ENCODE peak calls at places on chromosomes 4 and X, in four cellular contexts. Q is NCI-H1105 treated with DMSO at 0.1 percent for 48 hours, F is smooth muscle cell of the brain vasculature, H is EH. N is an unnamed sample.

GRCh38 chrX:154411981-154412340 is 622 bp downstream of the TAFAZZIN start:
- DNase-seq in Q (peak; percentile 87), F (no peak), H (peak; percentile 49), N (peak; percentile 48)

GRCh38 chr4:47528651-47529050 is 43.6 kb downstream of the ATP10D start:
- DNase-seq in Q (no peak), F (no peak), H (peak; percentile 91), N (no peak)

GRCh38 chrX:16517206-16517605 is 132.8 kb upstream of the S100G start:
- DNase-seq in Q (no peak), F (no peak), H (peak; percentile 9), N (no peak)

GRCh38 chr4:165592386-165592785 is 213.6 kb downstream of the CPE start:
- DNase-seq in Q (no peak), F (no peak), H (peak; percentile 15), N (no peak)

GRCh38 chrX:150683112-150683511 is 10.1 kb upstream of the MTMR1 start:
- DNase-seq in Q (no peak), F (no peak), H (no peak), N (no peak)

GRCh38 chr4:93182722-93183121 is 645.8 kb upstream of the ATOH1 start:
- DNase-seq in Q (peak; percentile 45), F (no peak), H (no peak), N (no peak)

GRCh38 chr4:165204462-165204830 is 2.9 kb upstream of the KLHL2 start:
- DNase-seq in Q (no peak), F (no peak), H (peak; percentile 16), N (no peak)

GRCh38 chrX:38610839-38611238 is 49.5 kb downstream of the TSPAN7 start:
- DNase-seq in Q (no peak), F (no peak), H (no peak), N (no peak)

GRCh38 chrX:1443496-1444075 is 9.1 kb downstream of the ASMTL start:
- DNase-seq in Q (no peak), F (no peak), H (no peak), N (no peak)